ENCODE peak calls at places on chromosome 4, in six cellular contexts. U, E, C, Q, F and G are unnamed samples.
A peak's percentile ranks its signal among the peaks of the same experiment; 100 is the strongest.

GRCh38 chr4:48470570-48470969 is 12.6 kb upstream of the SLC10A4 start:
- DNase-seq in U (no peak), E (no peak), C (no peak), Q (no peak), F (no peak), G (no peak)

GRCh38 chr4:89486042-89486441 is 178.4 kb upstream of the GPRIN3 start:
- DNase-seq in U (no peak), E (no peak), C (no peak), Q (no peak), F (no peak), G (no peak)

GRCh38 chr4:8618961-8619720 is 26.6 kb downstream of the CPZ start:
- DNase-seq in U (peak; percentile 34), E (peak; percentile 39), C (no peak), Q (no peak), F (no peak), G (no peak)

GRCh38 chr4:77920371-77920770 is 57.7 kb downstream of the MRPL1 start:
- DNase-seq in U (no peak), E (no peak), C (no peak), Q (no peak), F (no peak), G (no peak)

GRCh38 chr4:180947421-180947820 is 1295.8 kb upstream of the TENM3 start:
- DNase-seq in U (no peak), E (no peak), C (no peak), Q (peak; percentile 43), F (no peak), G (no peak)

GRCh38 chr4:170110290-170110672 is 20.5 kb upstream of the AADAT start:
- DNase-seq in U (no peak), E (no peak), C (no peak), Q (no peak), F (no peak), G (no peak)

GRCh38 chr4:185779520-185779919 is 32.5 kb downstream of the SORBS2 start:
- DNase-seq in U (no peak), E (no peak), C (no peak), Q (no peak), F (no peak), G (no peak)

GRCh38 chr4:78119698-78120097 is 62.6 kb downstream of the FRAS1 start:
- DNase-seq in U (no peak), E (no peak), C (no peak), Q (no peak), F (no peak), G (no peak)

GRCh38 chr4:185358514-185359433 is 37.0 kb downstream of the LRP2BP start:
- DNase-seq in U (no peak), E (no peak), C (no peak), Q (no peak), F (no peak), G (no peak)

GRCh38 chr4:30380404-30380998 is 339.7 kb upstream of the PCDH7 start:
- DNase-seq in U (no peak), E (no peak), C (no peak), Q (peak; percentile 54), F (no peak), G (no peak)

GRCh38 chr4:89299153-89299789 is 8.3 kb downstream of the GPRIN3 start:
- DNase-seq in U (no peak), E (no peak), C (no peak), Q (peak; percentile 62), F (no peak), G (no peak)

GRCh38 chr4:119550857-119551532 is 77.6 kb downstream of the PDE5A start:
- DNase-seq in U (no peak), E (no peak), C (no peak), Q (no peak), F (no peak), G (no peak)

GRCh38 chr4:164571593-164572385 is 182.1 kb upstream of the SMIM31 start:
- DNase-seq in U (no peak), E (no peak), C (no peak), Q (no peak), F (no peak), G (no peak)

GRCh38 chr4:4281787-4282186 is 8.2 kb downstream of the LYAR start:
- DNase-seq in U (no peak), E (no peak), C (no peak), Q (no peak), F (no peak), G (no peak)

GRCh38 chr4:10089346-10089745 is 27.3 kb downstream of the WDR1 start:
- DNase-seq in U (peak; percentile 33), E (no peak), C (no peak), Q (no peak), F (no peak), G (no peak)

GRCh38 chr4:161206528-161207080 is 957.2 kb downstream of the FSTL5 start:
- DNase-seq in U (no peak), E (no peak), C (no peak), Q (no peak), F (no peak), G (no peak)

GRCh38 chr4:113539408-113539807 is 222.1 kb downstream of the CAMK2D start:
- DNase-seq in U (no peak), E (no peak), C (no peak), Q (no peak), F (no peak), G (no peak)

GRCh38 chr4:119683518-119683917 is 54.9 kb upstream of the PDE5A start:
- DNase-seq in U (no peak), E (no peak), C (no peak), Q (no peak), F (no peak), G (no peak)

GRCh38 chr4:68906238-68907137 is 45.1 kb downstream of the UGT2A3 start:
- DNase-seq in U (no peak), E (no peak), C (no peak), Q (no peak), F (no peak), G (no peak)

GRCh38 chr4:121656269-121656641 is 40.5 kb downstream of the ANXA5 start:
- DNase-seq in U (peak; percentile 48), E (no peak), C (peak; percentile 47), Q (peak; percentile 47), F (no peak), G (no peak)

GRCh38 chr4:121796283-121796682 is 4.8 kb upstream of the EXOSC9 start:
- DNase-seq in U (no peak), E (no peak), C (no peak), Q (no peak), F (no peak), G (no peak)

GRCh38 chr4:76579596-76580375 is 144.8 kb downstream of the SHROOM3 start:
- DNase-seq in U (no peak), E (no peak), C (no peak), Q (no peak), F (no peak), G (no peak)

GRCh38 chr4:128858875-128859696 is 49.6 kb downstream of the JADE1 start:
- DNase-seq in U (peak; percentile 61), E (no peak), C (no peak), Q (no peak), F (no peak), G (no peak)

GRCh38 chr4:84028340-84028739 is 470.8 kb downstream of the NKX6-1 start:
- DNase-seq in U (no peak), E (no peak), C (no peak), Q (no peak), F (no peak), G (no peak)

GRCh38 chr4:16583764-16584163 is 314.7 kb downstream of the LDB2 start:
- DNase-seq in U (no peak), E (no peak), C (no peak), Q (no peak), F (no peak), G (no peak)

GRCh38 chr4:78704981-78705757 is 71.0 kb upstream of the BMP2K start:
- DNase-seq in U (no peak), E (no peak), C (no peak), Q (no peak), F (no peak), G (no peak)

GRCh38 chr4:6695660-6696581 is 2.2 kb downstream of the S100P start:
- DNase-seq in U (no peak), E (no peak), C (no peak), Q (no peak), F (no peak), G (no peak)
- TF ChIP-seq CTCF in U (no peak), E (no peak), C (no peak), Q (no peak), F (no peak), G (no peak)

DNA sequence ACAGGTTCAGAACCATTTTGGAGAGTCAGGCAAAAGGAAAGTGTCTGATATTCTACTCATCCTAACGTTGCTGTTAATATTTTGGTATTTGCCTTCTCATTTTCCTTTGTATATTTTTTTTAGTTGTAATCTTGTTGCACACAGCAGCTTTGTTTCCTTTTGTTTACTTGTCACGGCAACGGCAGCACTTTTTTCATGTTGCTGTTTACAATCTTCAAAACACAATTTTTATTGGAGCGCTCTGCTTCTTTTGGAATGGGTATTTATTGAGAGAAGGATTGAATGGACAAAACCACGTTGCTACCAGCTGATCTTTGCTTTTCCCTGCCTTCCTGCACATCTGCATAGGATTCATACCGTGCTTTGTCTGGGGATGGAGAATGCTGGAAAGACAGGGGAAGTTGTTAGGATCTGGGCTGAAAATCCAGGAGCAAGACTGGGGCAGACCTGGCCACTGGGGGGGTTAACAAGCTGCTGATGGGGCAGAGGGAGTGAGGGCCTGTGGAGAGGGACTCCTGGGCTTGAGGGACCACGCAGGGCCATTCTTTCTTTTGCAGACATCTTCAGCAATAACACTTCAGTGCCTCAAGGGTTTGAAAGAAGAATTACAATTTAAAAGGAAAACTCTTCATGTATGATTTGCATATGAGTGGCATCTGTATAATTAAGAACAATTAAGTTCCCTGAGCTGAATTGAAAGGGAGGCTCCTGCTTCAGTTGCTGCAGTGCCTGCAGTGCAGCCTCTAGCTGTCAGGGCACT is 69.8 kb downstream of the TMEM131L start:
- DNase-seq in U (no peak), E (no peak), C (no peak), Q (no peak), F (no peak), G (no peak)
- TF ChIP-seq CTCF in U (no peak), E (no peak), C (no peak), Q (peak; percentile 37), F (no peak), G (no peak)

DNA sequence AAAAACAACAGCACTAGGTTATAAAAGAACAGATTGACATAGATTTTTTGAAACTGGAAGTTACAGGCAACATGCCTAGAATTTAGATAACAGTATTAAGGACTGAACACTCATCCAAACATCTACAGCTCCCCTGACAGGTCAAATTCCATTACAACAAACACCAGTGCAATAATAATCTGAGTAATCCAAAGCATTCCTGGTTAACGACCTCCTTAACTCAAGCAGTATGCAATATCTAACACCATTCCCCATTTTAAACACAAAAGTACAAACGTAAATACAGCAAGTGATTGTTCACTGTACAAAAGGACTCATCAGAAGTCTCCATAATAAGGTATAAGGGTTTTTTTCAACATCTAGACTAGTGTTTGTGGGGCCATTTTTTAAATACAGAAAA is 30.5 kb downstream of the TSPAN5 start:
- DNase-seq in U (no peak), E (no peak), C (no peak), Q (no peak), F (no peak), G (no peak)
- TF ChIP-seq CTCF in U (no peak), E (no peak), C (no peak), Q (no peak), F (no peak), G (no peak)

DNA sequence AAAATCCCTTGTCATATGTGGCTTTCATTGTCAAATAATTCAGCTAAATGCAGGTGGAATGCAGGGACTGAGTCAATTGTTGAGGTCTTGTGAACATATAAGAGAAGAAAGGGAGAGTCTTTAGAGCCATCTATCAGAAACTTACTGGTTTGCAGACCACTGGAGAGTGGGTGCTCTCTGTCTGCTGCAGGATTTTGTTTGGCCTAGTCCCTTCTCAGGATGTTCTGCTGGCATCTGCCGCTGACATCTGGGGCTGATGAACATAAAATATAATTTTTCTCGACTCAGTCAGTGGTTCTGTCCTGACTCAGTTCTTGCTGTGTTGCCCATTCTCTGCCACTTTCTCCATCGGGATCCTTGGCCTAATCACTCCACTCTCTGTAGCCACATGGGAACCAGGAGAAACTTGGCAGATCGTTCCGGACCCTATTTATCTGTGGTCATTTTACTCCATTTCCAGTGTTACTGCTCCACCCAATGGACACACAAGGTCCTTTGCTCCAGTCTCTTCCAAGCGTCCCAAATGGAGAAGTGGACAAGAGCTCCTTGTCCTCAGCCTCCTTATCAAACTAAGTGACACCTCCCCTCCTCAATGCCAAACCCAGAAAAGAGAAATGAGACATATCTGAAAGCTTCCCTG is 436.2 kb downstream of the FAT4 start:
- DNase-seq in U (no peak), E (no peak), C (no peak), Q (no peak), F (no peak), G (no peak)
- TF ChIP-seq CTCF in U (peak; percentile 24), E (no peak), C (peak; percentile 40), Q (no peak), F (no peak), G (no peak)